ENCODE peak calls at places on chromosomes 4 and X, in four cellular contexts. A is CD8-positive, alpha-beta memory T cell; B is SK-N-SH; I is IMR-90. K is an unnamed sample. For H3K9me3 and H3K36me3, the result is how much of the 10 kb centered on the place peaks cover.

GRCh38 chrX:1443496-1444075 is 9.1 kb downstream of the ASMTL start:
- DNase-seq in A (no peak), B (no peak), I (no peak), K (no peak)

GRCh38 chr4:26839016-26839415 is 21.6 kb upstream of the STIM2 start:
- DNase-seq in A (no peak), B (no peak), I (peak), K (no peak)

GRCh38 chr4:47646372-47646771 is 161.3 kb downstream of the ATP10D start:
- DNase-seq in A (no peak), B (no peak), I (peak), K (no peak)

GRCh38 chr4:163343604-163344146 is at the start of gene NPY5R:
- DNase-seq in A (no peak), B (peak), I (no peak), K (peak)

GRCh38 chrX:42797646-42798045 is 19.7 kb upstream of the PPP1R2C start:
- DNase-seq in A (no peak), B (no peak), I (no peak), K (no peak)

GRCh38 chrX:38192007-38192625 is 28.6 kb downstream of the SRPX start:
- DNase-seq in A (no peak), B (peak), I (peak), K (no peak)

GRCh38 chrX:149370097-149370496 is 135.0 kb downstream of the IDS start:
- DNase-seq in A (no peak), B (no peak), I (no peak), K (no peak)

GRCh38 chr4:16692021-16692420 is 206.4 kb downstream of the LDB2 start:
- DNase-seq in A (no peak), B (no peak), I (peak), K (no peak)

GRCh38 chrX:150688911-150689451 is 4.2 kb upstream of the MTMR1 start:
- DNase-seq in A (no peak), B (no peak), I (peak), K (peak)

GRCh38 chr4:128871948-128872347 is 62.4 kb downstream of the JADE1 start:
- DNase-seq in A (no peak), B (no peak), I (peak), K (no peak)

GRCh38 chr4:138890921-138891570 is 124.5 kb upstream of the NOCT start:
- DNase-seq in A (no peak), B (no peak), I (no peak), K (no peak)

GRCh38 chr4:171668403-171668802 is 144.8 kb upstream of the GALNTL6 start:
- DNase-seq in A (no peak), B (no peak), I (no peak), K (no peak)

GRCh38 chrX:104335765-104336164 is 81.0 kb upstream of the ESX1 start:
- DNase-seq in A (no peak), B (no peak), I (peak), K (no peak)

GRCh38 chr4:128388352-128388630 is 100.7 kb upstream of the PGRMC2 start:
- DNase-seq in A (no peak), B (no peak), I (no peak), K (no peak)

GRCh38 chrX:123876177-123876576 is 16.3 kb downstream of the XIAP start:
- DNase-seq in A (no peak), B (no peak), I (no peak), K (no peak)

GRCh38 chr4:8840006-8840793 is 31.4 kb downstream of the HMX1 start:
- DNase-seq in A (no peak), B (peak), I (no peak), K (no peak)

GRCh38 chr4:138455097-138455496 is 212.9 kb upstream of the SLC7A11 start:
- DNase-seq in A (no peak), B (no peak), I (no peak), K (no peak)

GRCh38 chrX:115364625-115365024 is 75.1 kb downstream of the LUZP4 start:
- DNase-seq in A (no peak), B (no peak), I (peak), K (no peak)

GRCh38 chr4:139419388-139419914 is 34.5 kb upstream of the RAB33B start:
- DNase-seq in A (no peak), B (no peak), I (peak), K (no peak)

GRCh38 chrX:133776072-133776471 is 209.3 kb downstream of the GPC3 start:
- DNase-seq in A (no peak), B (peak), I (no peak), K (no peak)

GRCh38 chr4:1568855-1569460 is 115.2 kb downstream of the FAM53A start:
- DNase-seq in A (no peak), B (no peak), I (no peak), K (no peak)

GRCh38 chr4:113446019-113446418 is 315.5 kb downstream of the CAMK2D start:
- DNase-seq in A (no peak), B (no peak), I (peak), K (no peak)

GRCh38 chr4:181147421-181147951 is 1095.7 kb upstream of the TENM3 start:
- DNase-seq in A (no peak), B (no peak), I (no peak), K (no peak)

GRCh38 chr4:94486372-94486801 is 34.6 kb downstream of the PDLIM5 start:
- DNase-seq in A (no peak), B (no peak), I (peak), K (no peak)

GRCh38 chrX:103556941-103557340 is 28.4 kb upstream of the TCEAL4 start:
- DNase-seq in A (no peak), B (no peak), I (no peak), K (no peak)

GRCh38 chrX:103453655-103454054 is 65.6 kb downstream of the RAB40A start:
- DNase-seq in A (no peak), B (no peak), I (peak), K (peak)

GRCh38 chr4:120808475-120809141 is 113.9 kb downstream of the PRDM5 start:
- DNase-seq in A (no peak), B (no peak), I (no peak), K (no peak)

GRCh38 chr4:102299708-102300107 is 45.6 kb downstream of the SLC39A8 start:
- DNase-seq in A (peak), B (peak), I (peak), K (peak)

GRCh38 chr4:23838131-23838530 is 51.7 kb downstream of the PPARGC1A start:
- DNase-seq in A (no peak), B (no peak), I (no peak), K (no peak)

GRCh38 chrX:128518508-128518907 is 466.3 kb upstream of the ACTRT1 start:
- DNase-seq in A (no peak), B (peak), I (peak), K (no peak)

GRCh38 chr4:86594559-86595425 is 677 bp downstream of the PTPN13 start:
- DNase-seq in A (no peak), B (peak), I (peak), K (peak)

GRCh38 chrX:56798866-56799864 is 70.1 kb downstream of the NBDY start:
- DNase-seq in A (no peak), B (peak), I (no peak), K (no peak)

DNA sequence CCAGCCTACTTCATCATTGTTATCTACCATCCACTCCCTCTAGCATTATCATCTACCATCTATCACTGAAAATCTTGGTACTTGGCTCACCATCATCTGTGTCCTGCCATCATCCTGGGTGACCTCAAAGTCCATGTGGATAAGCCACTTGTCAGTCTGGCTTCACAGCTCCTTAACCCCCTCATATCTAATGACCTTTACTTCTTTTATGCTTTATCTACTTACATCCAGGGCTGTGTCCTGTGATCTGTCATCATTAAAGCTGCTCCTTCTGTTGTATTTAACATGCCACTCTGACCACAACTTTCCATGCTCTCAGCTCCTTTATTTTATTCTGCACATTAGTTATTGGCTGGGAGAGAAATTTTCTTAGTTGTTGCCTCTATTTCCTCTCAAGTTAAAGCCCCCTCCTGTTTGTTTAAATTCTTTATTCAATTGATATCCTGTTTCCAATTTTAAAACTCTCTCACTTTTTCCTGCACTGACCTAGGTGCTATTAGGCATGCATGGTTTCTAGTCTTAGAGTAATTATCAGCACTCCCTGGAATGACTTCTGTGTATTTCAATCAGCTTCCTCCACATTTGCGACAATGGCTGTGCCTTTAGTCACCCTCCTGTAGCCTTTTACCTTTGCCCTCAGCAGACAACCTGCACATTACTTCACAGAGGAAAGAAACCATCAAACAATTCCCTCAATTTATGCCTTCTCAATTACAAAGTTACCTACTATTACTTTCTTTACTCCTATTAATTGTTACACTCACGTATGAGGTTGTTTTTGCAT is 8.1 kb upstream of the FABP2 start:
- DNase-seq in A (no peak), B (no peak), I (no peak), K (no peak)
- H3K4me3 ChIP-seq in A (no peak), B (no peak), I (no peak), K (no peak)

DNA sequence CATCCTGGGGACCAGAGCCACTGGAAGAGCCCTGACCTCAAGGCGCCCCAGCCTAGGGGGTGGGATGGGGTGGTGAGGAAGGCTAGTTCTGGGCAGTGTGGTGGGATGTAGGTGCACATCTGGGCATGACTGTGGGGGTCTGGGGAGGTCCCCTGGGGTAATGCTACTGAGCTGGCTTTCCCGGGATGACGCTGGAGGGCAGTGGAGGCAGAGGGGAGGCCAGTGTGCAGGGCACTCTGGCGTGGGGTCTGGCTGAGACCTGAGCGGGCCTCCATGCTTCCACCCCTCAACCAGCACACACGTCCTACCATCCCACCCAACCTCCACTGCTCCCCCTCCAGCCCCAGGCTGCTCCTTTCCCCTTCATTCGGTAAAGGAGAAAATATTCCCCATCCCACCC is 4.8 kb upstream of the SH3BP2 start:
- DNase-seq in A (no peak), B (no peak), I (no peak), K (no peak)
- H3K9me3 ChIP-seq in A (under half), B (under half), I (under half), K (under half)

DNA sequence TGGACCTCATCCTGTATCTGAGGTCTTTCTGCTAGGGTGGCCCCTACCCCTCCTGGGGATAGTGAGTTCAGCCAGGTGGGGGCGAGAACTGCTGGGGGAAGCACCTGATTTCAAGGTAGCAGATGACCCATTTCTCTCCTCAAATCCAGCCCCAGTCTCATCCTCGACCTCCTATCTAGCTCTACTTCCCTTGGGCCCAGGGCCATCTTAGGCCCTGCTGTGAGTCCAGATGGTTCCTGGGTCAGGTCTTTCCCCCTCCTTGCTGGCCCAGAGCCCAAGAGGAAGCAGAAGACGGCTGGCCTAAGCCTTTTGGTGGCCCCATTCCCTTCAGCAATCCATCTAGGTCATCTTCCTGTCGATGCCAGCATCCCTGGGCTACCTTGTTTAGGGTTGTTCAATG is 3.3 kb downstream of the CDK16 start:
- DNase-seq in A (no peak), B (no peak), I (no peak), K (no peak)
- H3K36me3 ChIP-seq in A (under half), B (under half), I (under half), K (under half)

GRCh38 chrX:120297923-120298322 is 13.3 kb downstream of the TMEM255A start:
- DNase-seq in A (no peak), B (no peak), I (no peak), K (no peak)

GRCh38 chrX:120301497-120301896 is 9.8 kb downstream of the TMEM255A start:
- DNase-seq in A (no peak), B (no peak), I (no peak), K (no peak)

GRCh38 chrX:120301960-120302359 is 9.3 kb downstream of the TMEM255A start:
- DNase-seq in A (no peak), B (no peak), I (no peak), K (no peak)

GRCh38 chrX:120302434-120302833 is 8.8 kb downstream of the TMEM255A start:
- DNase-seq in A (peak), B (no peak), I (no peak), K (no peak)

GRCh38 chrX:120299928-120300327 is 11.3 kb downstream of the TMEM255A start:
- DNase-seq in A (no peak), B (no peak), I (no peak), K (no peak)
- H3K4me3 ChIP-seq in A (no peak), B (no peak), I (no peak), K (no peak)

GRCh38 chrX:66021407-66021757 is 18.5 kb downstream of the VSIG4 start:
- DNase-seq in A (no peak), B (no peak), I (no peak), K (no peak)
- H3K9me3 ChIP-seq in A (under half), B (under half), I (under half), K (under half)

GRCh38 chr4:40897557-40898203 is 147.9 kb downstream of the NSUN7 start:
- DNase-seq in A (peak), B (peak), I (peak), K (peak)
- H3K36me3 ChIP-seq in A (under half), B (under half), I (under half), K (under half)

DNA sequence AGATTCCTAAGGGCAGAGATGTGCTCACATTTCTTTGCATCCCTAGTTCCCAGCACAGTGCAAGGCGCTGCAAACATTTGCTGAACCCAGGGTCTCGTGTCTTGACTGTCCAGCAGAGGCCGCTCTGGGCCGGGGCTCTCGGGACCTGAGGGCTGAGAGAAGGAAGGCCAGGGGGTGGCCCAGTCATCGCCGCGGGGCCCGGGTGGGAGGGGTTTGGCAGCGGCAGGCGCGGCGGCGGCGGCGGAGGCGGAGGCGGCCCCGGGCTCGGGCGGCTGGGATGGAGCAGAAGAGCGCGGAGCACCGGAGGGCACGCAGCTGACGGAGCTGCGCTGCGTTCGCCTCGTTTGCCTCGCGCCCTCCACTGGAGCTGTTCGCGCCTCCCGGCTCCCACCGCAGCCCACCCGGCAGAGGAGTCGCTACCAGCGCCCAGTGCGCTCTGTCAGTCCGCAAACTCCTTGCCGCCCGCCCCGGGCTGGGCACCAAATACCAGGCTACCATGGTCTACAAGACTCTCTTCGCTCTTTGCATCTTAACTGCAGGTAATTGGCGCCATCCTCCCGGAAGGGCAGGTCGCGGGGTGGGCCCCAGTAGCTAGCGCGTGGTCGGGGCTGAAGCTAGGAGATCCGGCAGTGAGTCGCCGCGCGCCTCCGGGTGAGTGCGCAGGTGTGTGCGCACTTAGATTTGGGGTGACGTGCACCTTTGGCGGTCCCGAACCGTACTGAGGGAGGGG is at the start of gene PARM1:
- DNase-seq in A (no peak), B (peak), I (peak), K (peak)
- H3K4me3 ChIP-seq in A (no peak), B (peak), I (peak), K (peak)

GRCh38 chr4:4347585-4347984 is 39.3 kb upstream of the NSG1 start:
- DNase-seq in A (no peak), B (no peak), I (no peak), K (no peak)

GRCh38 chr4:4355302-4355701 is 31.6 kb upstream of the NSG1 start:
- DNase-seq in A (no peak), B (no peak), I (no peak), K (no peak)

GRCh38 chr4:4356106-4357041 is 30.5 kb upstream of the NSG1 start:
- DNase-seq in A (no peak), B (no peak), I (no peak), K (no peak)

GRCh38 chr4:4349902-4350301 is 37.0 kb upstream of the NSG1 start:
- DNase-seq in A (no peak), B (no peak), I (no peak), K (no peak)

GRCh38 chr4:4350909-4351308 is 36.0 kb upstream of the NSG1 start:
- DNase-seq in A (no peak), B (no peak), I (no peak), K (no peak)
- H3K9me3 ChIP-seq in A (under half), B (under half), I (under half), K (under half)